ENCODE peak calls at places on chromosomes 6 and 20, in six cellular contexts. G is HFFc6, W is HFF-Myc, R is HTR-8/SVneo, C is ovary, D is GM04504. P is an unnamed sample.

GRCh38 chr6:14037402-14038277 is 79.9 kb upstream of the CD83 start:
- DNase-seq in D (peak), G (peak), W (peak), C (no peak), R (peak), P (no peak)

GRCh38 chr6:101595276-101595675 is 201.8 kb downstream of the GRIK2 start:
- DNase-seq in C (no peak), D (no peak), R (no peak), G (peak), W (no peak), P (no peak)

GRCh38 chr20:59604770-59605665 is 678 bp downstream of the PHACTR3 start:
- DNase-seq in C (no peak), W (no peak), D (no peak), R (no peak), G (no peak), P (peak)

GRCh38 chr20:50126662-50127061 is 13.7 kb upstream of the UBE2V1 start:
- DNase-seq in R (no peak), G (no peak), D (no peak), C (no peak), W (no peak), P (no peak)

GRCh38 chr6:10852281-10852965 is 14.1 kb upstream of the MAK start:
- DNase-seq in R (no peak), C (no peak), D (no peak), G (no peak), W (no peak), P (no peak)

GRCh38 chr6:130906736-130907381 is 79.7 kb downstream of the SMLR1 start:
- DNase-seq in W (no peak), G (peak), D (peak), C (no peak), R (no peak), P (no peak)

GRCh38 chr20:48419173-48419572 is 408.6 kb downstream of the PREX1 start:
- DNase-seq in G (no peak), D (no peak), W (no peak), C (no peak), R (no peak), P (no peak)

GRCh38 chr20:9609892-9610502 is 95.6 kb downstream of the LAMP5 start:
- DNase-seq in C (peak), G (peak), W (peak), R (peak), D (peak), P (peak)

GRCh38 chr6:49541936-49542335 is 8.5 kb upstream of the C6orf141 start:
- DNase-seq in G (no peak), W (no peak), D (no peak), C (no peak), R (no peak), P (no peak)

GRCh38 chr6:152218887-152219286 is 411.4 kb downstream of the ESR1 start:
- DNase-seq in W (no peak), D (no peak), R (no peak), C (no peak), G (no peak), P (no peak)

GRCh38 chr6:41302638-41303037 is 16.2 kb upstream of the TREM1 start:
- DNase-seq in R (no peak), C (no peak), D (no peak), W (no peak), G (no peak), P (no peak)

GRCh38 chr6:21402368-21402767 is 191.2 kb upstream of the SOX4 start:
- DNase-seq in R (no peak), C (peak), D (peak), G (peak), W (peak), P (no peak)

GRCh38 chr6:43335469-43335868 is 26.8 kb upstream of the CRIP3 start:
- DNase-seq in G (no peak), D (no peak), R (no peak), W (no peak), C (no peak), P (no peak)

GRCh38 chr20:32436968-32437367 is 78.8 kb downstream of the ASXL1 start:
- DNase-seq in G (no peak), R (no peak), D (no peak), C (no peak), W (no peak), P (no peak)

GRCh38 chr6:36860126-36860525 is 14.5 kb downstream of the PPIL1 start:
- DNase-seq in C (no peak), R (no peak), G (no peak), D (no peak), W (no peak), P (no peak)

GRCh38 chr6:19669206-19669605 is 168.0 kb upstream of the ID4 start:
- DNase-seq in C (no peak), R (no peak), W (no peak), D (no peak), G (peak), P (no peak)

GRCh38 chr6:37279366-37280134 is 21.6 kb upstream of the TMEM217 start:
- DNase-seq in R (no peak), D (no peak), C (no peak), G (peak), W (no peak), P (no peak)

GRCh38 chr6:90194371-90194841 is 102.2 kb downstream of the BACH2 start:
- DNase-seq in G (peak), R (no peak), D (peak), C (no peak), W (peak), P (peak)

GRCh38 chr20:3580412-3580811 is 82.8 kb downstream of the GFRA4 start:
- DNase-seq in G (no peak), D (no peak), R (no peak), C (no peak), W (no peak), P (no peak)

GRCh38 chr6:38713812-38714211 is 1.3 kb upstream of the DNAH8 start:
- DNase-seq in G (no peak), R (no peak), D (no peak), W (no peak), C (no peak), P (no peak)

GRCh38 chr20:32648761-32649615 is 24.8 kb downstream of the C20orf203 start:
- DNase-seq in D (no peak), R (no peak), C (no peak), W (no peak), G (no peak), P (no peak)

P was measured in retina.